ENCODE peak calls at places on chromosomes 7 and 10, in six cellular contexts. One of them, this sample, is unnamed.

GRCh38 chr10:52486840-52487611 is 172.9 kb downstream of the DKK1 start:
- DNase-seq in stomach: no peak
- DNase-seq in K562: no peak
- DNase-seq in SK-N-MC: no peak
- DNase-seq in transverse colon: no peak
- DNase-seq in breast epithelium: no peak
- DNase-seq in this sample: no peak

GRCh38 chr10:84138478-84139125 is 707 bp upstream of the GHITM start:
- DNase-seq in stomach: peak
- DNase-seq in transverse colon: peak
- DNase-seq in breast epithelium: no peak
- DNase-seq in SK-N-MC: no peak
- DNase-seq in K562: peak
- DNase-seq in this sample: no peak

GRCh38 chr10:93435621-93436385 is 46.3 kb downstream of the MYOF start:
- DNase-seq in transverse colon: no peak
- DNase-seq in stomach: no peak
- DNase-seq in K562: no peak
- DNase-seq in breast epithelium: no peak
- DNase-seq in SK-N-MC: no peak
- DNase-seq in this sample: no peak

GRCh38 chr7:130963349-130963748 is 229.3 kb upstream of the KLF14 start:
- DNase-seq in K562: no peak
- DNase-seq in SK-N-MC: no peak
- DNase-seq in stomach: no peak
- DNase-seq in transverse colon: no peak
- DNase-seq in breast epithelium: no peak
- DNase-seq in this sample: no peak

GRCh38 chr10:99316374-99316773 is 12.8 kb upstream of the CNNM1 start:
- DNase-seq in breast epithelium: no peak
- DNase-seq in transverse colon: no peak
- DNase-seq in stomach: no peak
- DNase-seq in SK-N-MC: no peak
- DNase-seq in K562: no peak
- DNase-seq in this sample: no peak

GRCh38 chr10:43808136-43808535 is 159.5 kb upstream of the ZNF32 start:
- DNase-seq in breast epithelium: no peak
- DNase-seq in transverse colon: no peak
- DNase-seq in SK-N-MC: no peak
- DNase-seq in K562: no peak
- DNase-seq in stomach: no peak
- DNase-seq in this sample: no peak

GRCh38 chr10:43265799-43266721 is 805 bp downstream of the RASGEF1A start:
- DNase-seq in SK-N-MC: no peak
- DNase-seq in stomach: peak
- DNase-seq in transverse colon: peak
- DNase-seq in K562: no peak
- DNase-seq in breast epithelium: no peak
- DNase-seq in this sample: no peak

GRCh38 chr10:131070856-131071255 is 240.7 kb downstream of the TCERG1L start:
- DNase-seq in stomach: no peak
- DNase-seq in breast epithelium: no peak
- DNase-seq in K562: no peak
- DNase-seq in transverse colon: no peak
- DNase-seq in SK-N-MC: no peak
- DNase-seq in this sample: no peak

GRCh38 chr7:22350466-22351328 is 6.3 kb downstream of the RAPGEF5 start:
- DNase-seq in transverse colon: no peak
- DNase-seq in SK-N-MC: no peak
- DNase-seq in breast epithelium: no peak
- DNase-seq in stomach: no peak
- DNase-seq in K562: peak
- DNase-seq in this sample: no peak

GRCh38 chr10:132904169-132904813 is 38.1 kb downstream of the CFAP46 start:
- DNase-seq in K562: peak
- DNase-seq in breast epithelium: no peak
- DNase-seq in stomach: peak
- DNase-seq in transverse colon: no peak
- DNase-seq in SK-N-MC: no peak
- DNase-seq in this sample: no peak

GRCh38 chr7:66265566-66265965 is 60.4 kb downstream of the TPST1 start:
- DNase-seq in SK-N-MC: no peak
- DNase-seq in breast epithelium: no peak
- DNase-seq in K562: peak
- DNase-seq in stomach: no peak
- DNase-seq in transverse colon: no peak
- DNase-seq in this sample: no peak

GRCh38 chr7:70694357-70694908 is 437.5 kb upstream of the GALNT17 start:
- DNase-seq in stomach: peak
- DNase-seq in SK-N-MC: no peak
- DNase-seq in transverse colon: peak
- DNase-seq in breast epithelium: no peak
- DNase-seq in K562: no peak
- DNase-seq in this sample: no peak

GRCh38 chr7:138116156-138116555 is 39.9 kb downstream of the AKR1D1 start:
- DNase-seq in stomach: no peak
- DNase-seq in SK-N-MC: no peak
- DNase-seq in transverse colon: no peak
- DNase-seq in breast epithelium: no peak
- DNase-seq in K562: no peak
- DNase-seq in this sample: no peak

GRCh38 chr10:101939273-101939635 is 95.7 kb upstream of the KCNIP2 start:
- DNase-seq in K562: no peak
- DNase-seq in breast epithelium: no peak
- DNase-seq in transverse colon: no peak
- DNase-seq in stomach: no peak
- DNase-seq in SK-N-MC: no peak
- DNase-seq in this sample: no peak

GRCh38 chr10:3292601-3293000 is 120.0 kb upstream of the PITRM1 start:
- DNase-seq in K562: no peak
- DNase-seq in stomach: no peak
- DNase-seq in breast epithelium: no peak
- DNase-seq in SK-N-MC: no peak
- DNase-seq in transverse colon: peak
- DNase-seq in this sample: no peak

GRCh38 chr10:122164815-122165491 is 106.1 kb upstream of the BTBD16 start:
- DNase-seq in stomach: peak
- DNase-seq in breast epithelium: no peak
- DNase-seq in SK-N-MC: no peak
- DNase-seq in K562: no peak
- DNase-seq in transverse colon: no peak
- DNase-seq in this sample: no peak

GRCh38 chr10:17237915-17238444 is 9.9 kb downstream of the VIM start:
- DNase-seq in stomach: no peak
- DNase-seq in K562: peak
- DNase-seq in transverse colon: no peak
- DNase-seq in SK-N-MC: no peak
- DNase-seq in breast epithelium: no peak
- DNase-seq in this sample: no peak

GRCh38 chr7:39624202-39624807 is 933 bp downstream of the RALA start:
- DNase-seq in breast epithelium: no peak
- DNase-seq in stomach: no peak
- DNase-seq in K562: peak
- DNase-seq in SK-N-MC: no peak
- DNase-seq in transverse colon: no peak
- DNase-seq in this sample: no peak

GRCh38 chr10:78357027-78357672 is 323.5 kb downstream of the RPS24 start:
- DNase-seq in stomach: no peak
- DNase-seq in transverse colon: no peak
- DNase-seq in K562: no peak
- DNase-seq in breast epithelium: no peak
- DNase-seq in SK-N-MC: peak
- DNase-seq in this sample: no peak

GRCh38 chr7:51009716-51010496 is 227.2 kb upstream of the GRB10 start:
- DNase-seq in breast epithelium: no peak
- DNase-seq in SK-N-MC: no peak
- DNase-seq in stomach: no peak
- DNase-seq in K562: no peak
- DNase-seq in transverse colon: no peak
- DNase-seq in this sample: peak

GRCh38 chr7:4072161-4072925 is 609.8 kb upstream of the FOXK1 start:
- DNase-seq in stomach: peak
- DNase-seq in K562: no peak
- DNase-seq in transverse colon: no peak
- DNase-seq in breast epithelium: no peak
- DNase-seq in SK-N-MC: no peak
- DNase-seq in this sample: peak

GRCh38 chr7:76302299-76303056 is at the start of gene HSPB1:
- DNase-seq in transverse colon: peak
- DNase-seq in stomach: peak
- DNase-seq in breast epithelium: peak
- DNase-seq in K562: peak
- DNase-seq in SK-N-MC: no peak
- DNase-seq in this sample: no peak

GRCh38 chr7:115689941-115690340 is 340.6 kb downstream of the TFEC start:
- DNase-seq in breast epithelium: no peak
- DNase-seq in K562: no peak
- DNase-seq in stomach: no peak
- DNase-seq in SK-N-MC: peak
- DNase-seq in transverse colon: no peak
- DNase-seq in this sample: no peak

GRCh38 chr7:4200546-4201094 is 481.5 kb upstream of the FOXK1 start:
- DNase-seq in transverse colon: no peak
- DNase-seq in K562: no peak
- DNase-seq in stomach: no peak
- DNase-seq in SK-N-MC: no peak
- DNase-seq in breast epithelium: no peak
- DNase-seq in this sample: no peak

GRCh38 chr10:122847782-122848604 is 2.3 kb upstream of the CUZD1 start:
- DNase-seq in breast epithelium: no peak
- DNase-seq in K562: peak
- DNase-seq in SK-N-MC: no peak
- DNase-seq in transverse colon: no peak
- DNase-seq in stomach: no peak
- DNase-seq in this sample: no peak

GRCh38 chr7:121157341-121157751 is 168.8 kb downstream of the CPED1 start:
- DNase-seq in K562: no peak
- DNase-seq in breast epithelium: no peak
- DNase-seq in stomach: no peak
- DNase-seq in SK-N-MC: no peak
- DNase-seq in transverse colon: no peak
- DNase-seq in this sample: no peak

GRCh38 chr7:7996568-7996967 is 28.0 kb downstream of the GLCCI1 start:
- DNase-seq in breast epithelium: no peak
- DNase-seq in transverse colon: no peak
- DNase-seq in SK-N-MC: no peak
- DNase-seq in K562: no peak
- DNase-seq in stomach: no peak
- DNase-seq in this sample: no peak
- H3K27ac ChIP-seq in breast epithelium: no peak
- H3K27ac ChIP-seq in transverse colon: no peak
- H3K27ac ChIP-seq in SK-N-MC: no peak
- H3K27ac ChIP-seq in K562: no peak
- H3K27ac ChIP-seq in stomach: no peak
- H3K27ac ChIP-seq in this sample: no peak

GRCh38 chr7:128773604-128774003 is 2.0 kb downstream of the OPN1SW start:
- DNase-seq in transverse colon: no peak
- DNase-seq in stomach: no peak
- DNase-seq in K562: no peak
- DNase-seq in breast epithelium: no peak
- DNase-seq in SK-N-MC: no peak
- DNase-seq in this sample: no peak
- TF ChIP-seq POLR2AphosphoS5 in transverse colon: no peak
- TF ChIP-seq POLR2AphosphoS5 in stomach: no peak
- TF ChIP-seq POLR2AphosphoS5 in K562: no peak
- TF ChIP-seq POLR2AphosphoS5 in breast epithelium: no peak
- TF ChIP-seq POLR2AphosphoS5 in SK-N-MC: no peak
- TF ChIP-seq POLR2AphosphoS5 in this sample: no peak

DNA sequence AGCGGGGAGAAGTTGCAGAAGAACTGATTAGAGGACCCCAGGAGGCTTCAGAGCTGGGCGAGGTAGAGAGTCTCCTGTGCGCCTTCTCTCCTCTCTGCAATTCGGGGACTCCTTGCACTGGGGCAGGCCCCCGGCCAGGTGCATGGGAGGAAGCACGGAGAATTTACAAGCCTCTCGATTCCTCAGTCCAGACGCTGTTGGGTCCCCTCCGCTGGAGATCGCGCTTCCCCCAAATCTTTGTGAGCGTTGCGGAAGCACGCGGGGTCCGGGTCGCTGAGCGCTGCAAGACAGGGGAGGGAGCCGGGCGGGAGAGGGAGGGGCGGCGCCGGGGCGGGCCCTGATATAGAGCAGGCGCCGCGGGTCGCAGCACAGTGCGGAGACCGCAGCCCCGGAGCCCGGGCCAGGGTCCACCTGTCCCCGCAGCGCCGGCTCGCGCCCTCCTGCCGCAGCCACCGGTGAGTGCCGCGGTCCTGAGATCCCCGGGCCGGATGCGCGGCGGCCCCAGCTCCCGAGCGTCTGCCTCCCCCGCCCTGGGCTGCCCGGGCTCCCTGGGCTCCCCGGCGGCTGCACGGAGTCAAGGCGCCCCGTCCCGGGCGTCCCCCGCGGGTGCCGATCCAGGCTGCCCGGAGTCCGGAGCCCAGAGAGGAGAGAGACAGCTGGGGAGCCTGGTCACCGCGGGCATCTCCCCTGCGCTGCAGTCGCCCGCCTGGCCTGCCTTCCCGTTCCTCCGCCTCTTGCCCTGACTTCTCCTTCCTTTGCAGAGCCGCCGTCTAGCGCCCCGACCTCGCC is at the start of gene PLAU:
- DNase-seq in SK-N-MC: no peak
- DNase-seq in stomach: peak
- DNase-seq in transverse colon: peak
- DNase-seq in breast epithelium: no peak
- DNase-seq in K562: peak
- DNase-seq in this sample: no peak
- H3K27ac ChIP-seq in SK-N-MC: no peak
- H3K27ac ChIP-seq in stomach: peak
- H3K27ac ChIP-seq in transverse colon: peak
- H3K27ac ChIP-seq in breast epithelium: peak
- H3K27ac ChIP-seq in K562: peak
- H3K27ac ChIP-seq in this sample: peak

DNA sequence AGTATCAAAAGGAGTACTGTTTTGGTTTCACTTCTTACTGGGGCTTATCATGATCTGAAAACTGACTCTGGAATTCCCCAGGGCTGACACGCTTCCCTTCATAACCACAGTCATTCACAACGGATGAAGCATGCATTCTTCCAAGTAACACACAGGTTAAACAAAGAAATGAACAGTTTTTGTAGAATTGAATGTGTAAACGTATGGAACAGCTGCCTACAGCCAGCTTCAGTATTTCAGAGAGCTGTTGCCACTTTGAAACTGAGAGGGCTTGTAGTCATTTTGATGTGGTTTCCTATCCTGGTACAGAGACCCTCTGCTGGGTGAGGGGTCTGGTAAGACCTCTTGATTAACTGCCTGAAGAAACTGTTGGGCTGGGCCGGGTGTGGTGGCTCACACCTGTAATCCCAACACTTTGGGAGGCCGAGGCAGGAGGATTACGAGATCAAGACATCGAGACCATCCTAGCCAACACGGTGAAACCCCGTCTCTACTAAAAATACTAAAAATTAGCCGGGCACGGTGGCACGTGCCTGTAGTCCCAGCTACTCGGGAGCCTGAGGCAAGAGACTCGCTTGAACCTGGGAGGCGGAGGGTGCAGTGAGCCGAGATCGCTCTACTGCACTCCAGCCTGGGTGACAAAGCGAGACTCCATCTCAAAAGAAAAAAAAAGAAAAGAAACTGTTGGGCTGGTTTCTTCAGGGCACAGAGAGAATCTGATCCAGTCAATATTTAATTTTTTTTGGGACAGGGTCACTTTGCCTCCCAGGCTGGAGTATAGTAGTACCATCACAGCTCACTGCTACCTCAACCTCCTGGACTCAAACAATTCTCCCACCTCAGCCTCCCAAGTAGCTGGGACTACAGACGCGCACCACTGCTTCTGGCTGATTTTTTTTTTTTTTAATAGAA is 4.7 kb downstream of the NFE2L3 start:
- DNase-seq in K562: peak
- DNase-seq in breast epithelium: no peak
- DNase-seq in transverse colon: peak
- DNase-seq in SK-N-MC: peak
- DNase-seq in stomach: no peak
- DNase-seq in this sample: no peak
- TF ChIP-seq POLR2AphosphoS5 in K562: no peak
- TF ChIP-seq POLR2AphosphoS5 in breast epithelium: no peak
- TF ChIP-seq POLR2AphosphoS5 in transverse colon: no peak
- TF ChIP-seq POLR2AphosphoS5 in SK-N-MC: no peak
- TF ChIP-seq POLR2AphosphoS5 in stomach: no peak
- TF ChIP-seq POLR2AphosphoS5 in this sample: no peak

This sample was measured in vagina.